ENCODE peak calls at places on chromosomes 3 and 15, in eight cellular contexts. One of them, this sample, is unnamed.

GRCh38 chr3:23831517-23832394 is 26.0 kb downstream of the UBE2E1 start:
- DNase-seq in NCI-H1105: no peak
- DNase-seq in activated CD4-positive, alpha-beta T cell treated with anti-CD3 and anti-CD28 coated beads, Interleukin-2, amount 10 ng/mL, durations not matched to agents 24 days and 14 days: no peak
- DNase-seq in stomach: no peak
- DNase-seq in NCI-H748 treated with DMSO at 0.1 percent for 48 hours: no peak
- DNase-seq in adipocyte: no peak
- DNase-seq in EL: no peak
- DNase-seq in HuH-7: no peak
- DNase-seq in this sample: no peak

GRCh38 chr15:94286581-94286980 is 55.2 kb downstream of the MCTP2 start:
- DNase-seq in NCI-H1105: no peak
- DNase-seq in activated CD4-positive, alpha-beta T cell treated with anti-CD3 and anti-CD28 coated beads, Interleukin-2, amount 10 ng/mL, durations not matched to agents 24 days and 14 days: peak
- DNase-seq in stomach: no peak
- DNase-seq in NCI-H748 treated with DMSO at 0.1 percent for 48 hours: no peak
- DNase-seq in adipocyte: no peak
- DNase-seq in EL: no peak
- DNase-seq in HuH-7: no peak
- DNase-seq in this sample: no peak

GRCh38 chr3:105513886-105514285 is 147.2 kb downstream of the ALCAM start:
- DNase-seq in NCI-H1105: no peak
- DNase-seq in activated CD4-positive, alpha-beta T cell treated with anti-CD3 and anti-CD28 coated beads, Interleukin-2, amount 10 ng/mL, durations not matched to agents 24 days and 14 days: no peak
- DNase-seq in stomach: no peak
- DNase-seq in NCI-H748 treated with DMSO at 0.1 percent for 48 hours: no peak
- DNase-seq in adipocyte: no peak
- DNase-seq in EL: peak
- DNase-seq in HuH-7: no peak
- DNase-seq in this sample: peak

GRCh38 chr3:71006810-71007785 is 576.4 kb downstream of the FOXP1 start:
- DNase-seq in NCI-H1105: peak
- DNase-seq in activated CD4-positive, alpha-beta T cell treated with anti-CD3 and anti-CD28 coated beads, Interleukin-2, amount 10 ng/mL, durations not matched to agents 24 days and 14 days: no peak
- DNase-seq in stomach: no peak
- DNase-seq in NCI-H748 treated with DMSO at 0.1 percent for 48 hours: peak
- DNase-seq in adipocyte: peak
- DNase-seq in EL: no peak
- DNase-seq in HuH-7: no peak
- DNase-seq in this sample: no peak

GRCh38 chr15:70715840-70716510 is 47.4 kb downstream of the UACA start:
- DNase-seq in NCI-H1105: no peak
- DNase-seq in activated CD4-positive, alpha-beta T cell treated with anti-CD3 and anti-CD28 coated beads, Interleukin-2, amount 10 ng/mL, durations not matched to agents 24 days and 14 days: no peak
- DNase-seq in stomach: no peak
- DNase-seq in NCI-H748 treated with DMSO at 0.1 percent for 48 hours: no peak
- DNase-seq in adipocyte: no peak
- DNase-seq in EL: peak
- DNase-seq in HuH-7: no peak
- DNase-seq in this sample: peak

GRCh38 chr15:34808016-34808415 is 12.7 kb upstream of the ACTC1 start:
- DNase-seq in NCI-H1105: no peak
- DNase-seq in activated CD4-positive, alpha-beta T cell treated with anti-CD3 and anti-CD28 coated beads, Interleukin-2, amount 10 ng/mL, durations not matched to agents 24 days and 14 days: no peak
- DNase-seq in stomach: no peak
- DNase-seq in NCI-H748 treated with DMSO at 0.1 percent for 48 hours: no peak
- DNase-seq in adipocyte: no peak
- DNase-seq in EL: peak
- DNase-seq in HuH-7: no peak
- DNase-seq in this sample: peak

GRCh38 chr15:80710635-80711553 is 15.8 kb downstream of the ABHD17C start:
- DNase-seq in NCI-H1105: no peak
- DNase-seq in activated CD4-positive, alpha-beta T cell treated with anti-CD3 and anti-CD28 coated beads, Interleukin-2, amount 10 ng/mL, durations not matched to agents 24 days and 14 days: peak
- DNase-seq in stomach: no peak
- DNase-seq in NCI-H748 treated with DMSO at 0.1 percent for 48 hours: no peak
- DNase-seq in adipocyte: no peak
- DNase-seq in EL: peak
- DNase-seq in HuH-7: no peak
- DNase-seq in this sample: peak

GRCh38 chr3:41301548-41301947 is 102.2 kb downstream of the CTNNB1 start:
- DNase-seq in NCI-H1105: no peak
- DNase-seq in activated CD4-positive, alpha-beta T cell treated with anti-CD3 and anti-CD28 coated beads, Interleukin-2, amount 10 ng/mL, durations not matched to agents 24 days and 14 days: no peak
- DNase-seq in stomach: no peak
- DNase-seq in NCI-H748 treated with DMSO at 0.1 percent for 48 hours: no peak
- DNase-seq in adipocyte: peak
- DNase-seq in EL: no peak
- DNase-seq in HuH-7: no peak
- DNase-seq in this sample: no peak

GRCh38 chr15:68298882-68299381 is 21.4 kb downstream of the FEM1B start:
- DNase-seq in NCI-H1105: no peak
- DNase-seq in activated CD4-positive, alpha-beta T cell treated with anti-CD3 and anti-CD28 coated beads, Interleukin-2, amount 10 ng/mL, durations not matched to agents 24 days and 14 days: peak
- DNase-seq in stomach: no peak
- DNase-seq in NCI-H748 treated with DMSO at 0.1 percent for 48 hours: no peak
- DNase-seq in adipocyte: peak
- DNase-seq in EL: peak
- DNase-seq in HuH-7: peak
- DNase-seq in this sample: peak

GRCh38 chr15:69939513-69940440 is 157.9 kb downstream of the TLE3 start:
- DNase-seq in NCI-H1105: no peak
- DNase-seq in activated CD4-positive, alpha-beta T cell treated with anti-CD3 and anti-CD28 coated beads, Interleukin-2, amount 10 ng/mL, durations not matched to agents 24 days and 14 days: no peak
- DNase-seq in stomach: no peak
- DNase-seq in NCI-H748 treated with DMSO at 0.1 percent for 48 hours: no peak
- DNase-seq in adipocyte: peak
- DNase-seq in EL: no peak
- DNase-seq in HuH-7: no peak
- DNase-seq in this sample: no peak

GRCh38 chr15:99976811-99977271 is 243.6 kb upstream of the LYSMD4 start:
- DNase-seq in NCI-H1105: no peak
- DNase-seq in activated CD4-positive, alpha-beta T cell treated with anti-CD3 and anti-CD28 coated beads, Interleukin-2, amount 10 ng/mL, durations not matched to agents 24 days and 14 days: no peak
- DNase-seq in stomach: no peak
- DNase-seq in NCI-H748 treated with DMSO at 0.1 percent for 48 hours: no peak
- DNase-seq in adipocyte: peak
- DNase-seq in EL: peak
- DNase-seq in HuH-7: peak
- DNase-seq in this sample: no peak

GRCh38 chr15:99735868-99736267 is 2.6 kb upstream of the LYSMD4 start:
- DNase-seq in NCI-H1105: no peak
- DNase-seq in activated CD4-positive, alpha-beta T cell treated with anti-CD3 and anti-CD28 coated beads, Interleukin-2, amount 10 ng/mL, durations not matched to agents 24 days and 14 days: no peak
- DNase-seq in stomach: no peak
- DNase-seq in NCI-H748 treated with DMSO at 0.1 percent for 48 hours: no peak
- DNase-seq in adipocyte: no peak
- DNase-seq in EL: no peak
- DNase-seq in HuH-7: no peak
- DNase-seq in this sample: no peak

GRCh38 chr15:53882311-53882710 is 95.9 kb upstream of the UNC13C start:
- DNase-seq in NCI-H1105: no peak
- DNase-seq in activated CD4-positive, alpha-beta T cell treated with anti-CD3 and anti-CD28 coated beads, Interleukin-2, amount 10 ng/mL, durations not matched to agents 24 days and 14 days: no peak
- DNase-seq in stomach: no peak
- DNase-seq in NCI-H748 treated with DMSO at 0.1 percent for 48 hours: no peak
- DNase-seq in adipocyte: no peak
- DNase-seq in EL: no peak
- DNase-seq in HuH-7: no peak
- DNase-seq in this sample: no peak

This sample was measured in EH.